ENCODE peak calls at places on chromosomes 4 and X, in six cellular contexts. One of them, this sample, is unnamed.

GRCh38 chr4:22030321-22030720 is 81.7 kb upstream of the KCNIP4 start:
- DNase-seq in lower leg skin: no peak
- DNase-seq in posterior cingulate gyrus: no peak
- DNase-seq in activated gamma-delta T cell treated with Interleukin-2 at 50 U/mL for 16 hours: no peak
- DNase-seq in naive thymus-derived CD8-positive, alpha-beta T cell: no peak
- DNase-seq in dorsolateral prefrontal cortex: peak
- DNase-seq in this sample: no peak

GRCh38 chrX:135287266-135287823 is 21.9 kb upstream of the ETDC start:
- DNase-seq in lower leg skin: no peak
- DNase-seq in posterior cingulate gyrus: no peak
- DNase-seq in activated gamma-delta T cell treated with Interleukin-2 at 50 U/mL for 16 hours: no peak
- DNase-seq in naive thymus-derived CD8-positive, alpha-beta T cell: no peak
- DNase-seq in dorsolateral prefrontal cortex: no peak
- DNase-seq in this sample: no peak

GRCh38 chr4:86846921-86847320 is 2.3 kb downstream of the SLC10A6 start:
- DNase-seq in lower leg skin: no peak
- DNase-seq in posterior cingulate gyrus: no peak
- DNase-seq in activated gamma-delta T cell treated with Interleukin-2 at 50 U/mL for 16 hours: no peak
- DNase-seq in naive thymus-derived CD8-positive, alpha-beta T cell: no peak
- DNase-seq in dorsolateral prefrontal cortex: no peak
- DNase-seq in this sample: no peak

GRCh38 chr4:112302320-112303274 is 5.4 kb downstream of the ALPK1 start:
- DNase-seq in lower leg skin: no peak
- DNase-seq in posterior cingulate gyrus: no peak
- DNase-seq in activated gamma-delta T cell treated with Interleukin-2 at 50 U/mL for 16 hours: no peak
- DNase-seq in naive thymus-derived CD8-positive, alpha-beta T cell: no peak
- DNase-seq in dorsolateral prefrontal cortex: no peak
- DNase-seq in this sample: no peak

GRCh38 chr4:44479731-44480130 is 31.1 kb upstream of the KCTD8 start:
- DNase-seq in lower leg skin: no peak
- DNase-seq in posterior cingulate gyrus: no peak
- DNase-seq in activated gamma-delta T cell treated with Interleukin-2 at 50 U/mL for 16 hours: no peak
- DNase-seq in naive thymus-derived CD8-positive, alpha-beta T cell: no peak
- DNase-seq in dorsolateral prefrontal cortex: peak
- DNase-seq in this sample: no peak

GRCh38 chr4:3470244-3471097 is 7.4 kb downstream of the DOK7 start:
- DNase-seq in lower leg skin: no peak
- DNase-seq in posterior cingulate gyrus: peak
- DNase-seq in activated gamma-delta T cell treated with Interleukin-2 at 50 U/mL for 16 hours: no peak
- DNase-seq in naive thymus-derived CD8-positive, alpha-beta T cell: no peak
- DNase-seq in dorsolateral prefrontal cortex: no peak
- DNase-seq in this sample: no peak

GRCh38 chr4:145043306-145043705 is 54.7 kb downstream of the ANAPC10 start:
- DNase-seq in lower leg skin: no peak
- DNase-seq in posterior cingulate gyrus: no peak
- DNase-seq in activated gamma-delta T cell treated with Interleukin-2 at 50 U/mL for 16 hours: no peak
- DNase-seq in naive thymus-derived CD8-positive, alpha-beta T cell: no peak
- DNase-seq in dorsolateral prefrontal cortex: no peak
- DNase-seq in this sample: no peak

GRCh38 chrX:96147645-96148044 is 537.0 kb upstream of the DIAPH2 start:
- DNase-seq in lower leg skin: no peak
- DNase-seq in posterior cingulate gyrus: no peak
- DNase-seq in activated gamma-delta T cell treated with Interleukin-2 at 50 U/mL for 16 hours: no peak
- DNase-seq in naive thymus-derived CD8-positive, alpha-beta T cell: no peak
- DNase-seq in dorsolateral prefrontal cortex: no peak
- DNase-seq in this sample: no peak

GRCh38 chr4:39104255-39104654 is 42.2 kb downstream of the KLHL5 start:
- DNase-seq in lower leg skin: no peak
- DNase-seq in posterior cingulate gyrus: no peak
- DNase-seq in activated gamma-delta T cell treated with Interleukin-2 at 50 U/mL for 16 hours: no peak
- DNase-seq in naive thymus-derived CD8-positive, alpha-beta T cell: no peak
- DNase-seq in dorsolateral prefrontal cortex: no peak
- DNase-seq in this sample: no peak

GRCh38 chrX:131607796-131608369 is 64.0 kb downstream of the OR13H1 start:
- DNase-seq in lower leg skin: no peak
- DNase-seq in posterior cingulate gyrus: no peak
- DNase-seq in activated gamma-delta T cell treated with Interleukin-2 at 50 U/mL for 16 hours: no peak
- DNase-seq in naive thymus-derived CD8-positive, alpha-beta T cell: no peak
- DNase-seq in dorsolateral prefrontal cortex: no peak
- DNase-seq in this sample: no peak

GRCh38 chrX:34365482-34365881 is 233.4 kb upstream of the FAM47A start:
- DNase-seq in lower leg skin: no peak
- DNase-seq in posterior cingulate gyrus: no peak
- DNase-seq in activated gamma-delta T cell treated with Interleukin-2 at 50 U/mL for 16 hours: no peak
- DNase-seq in naive thymus-derived CD8-positive, alpha-beta T cell: no peak
- DNase-seq in dorsolateral prefrontal cortex: no peak
- DNase-seq in this sample: no peak

GRCh38 chr4:182391111-182391684 is 148.0 kb downstream of the TENM3 start:
- DNase-seq in lower leg skin: no peak
- DNase-seq in posterior cingulate gyrus: no peak
- DNase-seq in activated gamma-delta T cell treated with Interleukin-2 at 50 U/mL for 16 hours: no peak
- DNase-seq in naive thymus-derived CD8-positive, alpha-beta T cell: no peak
- DNase-seq in dorsolateral prefrontal cortex: no peak
- DNase-seq in this sample: no peak

GRCh38 chr4:128162434-128162833 is 101.3 kb downstream of the LARP1B start:
- DNase-seq in lower leg skin: no peak
- DNase-seq in posterior cingulate gyrus: no peak
- DNase-seq in activated gamma-delta T cell treated with Interleukin-2 at 50 U/mL for 16 hours: no peak
- DNase-seq in naive thymus-derived CD8-positive, alpha-beta T cell: no peak
- DNase-seq in dorsolateral prefrontal cortex: no peak
- DNase-seq in this sample: no peak

GRCh38 chrX:96770315-96770714 is 85.7 kb downstream of the DIAPH2 start:
- DNase-seq in lower leg skin: no peak
- DNase-seq in posterior cingulate gyrus: no peak
- DNase-seq in activated gamma-delta T cell treated with Interleukin-2 at 50 U/mL for 16 hours: no peak
- DNase-seq in naive thymus-derived CD8-positive, alpha-beta T cell: no peak
- DNase-seq in dorsolateral prefrontal cortex: no peak
- DNase-seq in this sample: no peak

GRCh38 chr4:123701046-123701445 is 304.5 kb downstream of the SPRY1 start:
- DNase-seq in lower leg skin: no peak
- DNase-seq in posterior cingulate gyrus: no peak
- DNase-seq in activated gamma-delta T cell treated with Interleukin-2 at 50 U/mL for 16 hours: no peak
- DNase-seq in naive thymus-derived CD8-positive, alpha-beta T cell: no peak
- DNase-seq in dorsolateral prefrontal cortex: no peak
- DNase-seq in this sample: no peak

GRCh38 chrX:40471965-40472648 is 108.7 kb upstream of the ATP6AP2 start:
- DNase-seq in lower leg skin: peak
- DNase-seq in posterior cingulate gyrus: no peak
- DNase-seq in activated gamma-delta T cell treated with Interleukin-2 at 50 U/mL for 16 hours: no peak
- DNase-seq in naive thymus-derived CD8-positive, alpha-beta T cell: peak
- DNase-seq in dorsolateral prefrontal cortex: peak
- DNase-seq in this sample: peak

GRCh38 chr4:95050980-95051688 is 293.4 kb downstream of the BMPR1B start:
- DNase-seq in lower leg skin: no peak
- DNase-seq in posterior cingulate gyrus: peak
- DNase-seq in activated gamma-delta T cell treated with Interleukin-2 at 50 U/mL for 16 hours: no peak
- DNase-seq in naive thymus-derived CD8-positive, alpha-beta T cell: no peak
- DNase-seq in dorsolateral prefrontal cortex: no peak
- DNase-seq in this sample: no peak

GRCh38 chr4:108155373-108155772 is 13.4 kb downstream of the LEF1 start:
- DNase-seq in lower leg skin: no peak
- DNase-seq in posterior cingulate gyrus: no peak
- DNase-seq in activated gamma-delta T cell treated with Interleukin-2 at 50 U/mL for 16 hours: no peak
- DNase-seq in naive thymus-derived CD8-positive, alpha-beta T cell: peak
- DNase-seq in dorsolateral prefrontal cortex: no peak
- DNase-seq in this sample: no peak

GRCh38 chrX:31279359-31279758 is 207.5 kb upstream of the FTHL17 start:
- DNase-seq in lower leg skin: no peak
- DNase-seq in posterior cingulate gyrus: no peak
- DNase-seq in activated gamma-delta T cell treated with Interleukin-2 at 50 U/mL for 16 hours: no peak
- DNase-seq in naive thymus-derived CD8-positive, alpha-beta T cell: no peak
- DNase-seq in dorsolateral prefrontal cortex: no peak
- DNase-seq in this sample: no peak

GRCh38 chrX:101417981-101418841 is 10.2 kb downstream of the HNRNPH2 start:
- DNase-seq in lower leg skin: peak
- DNase-seq in posterior cingulate gyrus: peak
- DNase-seq in activated gamma-delta T cell treated with Interleukin-2 at 50 U/mL for 16 hours: no peak
- DNase-seq in naive thymus-derived CD8-positive, alpha-beta T cell: peak
- DNase-seq in dorsolateral prefrontal cortex: peak
- DNase-seq in this sample: peak

GRCh38 chr4:65635051-65635821 is 35.1 kb downstream of the EPHA5 start:
- DNase-seq in lower leg skin: no peak
- DNase-seq in posterior cingulate gyrus: no peak
- DNase-seq in activated gamma-delta T cell treated with Interleukin-2 at 50 U/mL for 16 hours: no peak
- DNase-seq in naive thymus-derived CD8-positive, alpha-beta T cell: no peak
- DNase-seq in dorsolateral prefrontal cortex: no peak
- DNase-seq in this sample: no peak

GRCh38 chrX:118823263-118824172 is at the start of gene ZCCHC12:
- DNase-seq in lower leg skin: no peak
- DNase-seq in posterior cingulate gyrus: peak
- DNase-seq in activated gamma-delta T cell treated with Interleukin-2 at 50 U/mL for 16 hours: peak
- DNase-seq in naive thymus-derived CD8-positive, alpha-beta T cell: peak
- DNase-seq in dorsolateral prefrontal cortex: peak
- DNase-seq in this sample: peak

GRCh38 chr4:1194028-1194900 is 21.9 kb upstream of the SPON2 start:
- DNase-seq in lower leg skin: no peak
- DNase-seq in posterior cingulate gyrus: peak
- DNase-seq in activated gamma-delta T cell treated with Interleukin-2 at 50 U/mL for 16 hours: no peak
- DNase-seq in naive thymus-derived CD8-positive, alpha-beta T cell: no peak
- DNase-seq in dorsolateral prefrontal cortex: peak
- DNase-seq in this sample: no peak

GRCh38 chr4:65195666-65196065 is 474.6 kb downstream of the EPHA5 start:
- DNase-seq in lower leg skin: no peak
- DNase-seq in posterior cingulate gyrus: peak
- DNase-seq in activated gamma-delta T cell treated with Interleukin-2 at 50 U/mL for 16 hours: no peak
- DNase-seq in naive thymus-derived CD8-positive, alpha-beta T cell: no peak
- DNase-seq in dorsolateral prefrontal cortex: no peak
- DNase-seq in this sample: no peak

GRCh38 chr4:39285853-39286252 is 80.3 kb downstream of the RFC1 start:
- DNase-seq in lower leg skin: no peak
- DNase-seq in posterior cingulate gyrus: no peak
- DNase-seq in activated gamma-delta T cell treated with Interleukin-2 at 50 U/mL for 16 hours: no peak
- DNase-seq in naive thymus-derived CD8-positive, alpha-beta T cell: no peak
- DNase-seq in dorsolateral prefrontal cortex: no peak
- DNase-seq in this sample: no peak

GRCh38 chr4:56863441-56864129 is 42.1 kb upstream of the SPINK2 start:
- DNase-seq in lower leg skin: no peak
- DNase-seq in posterior cingulate gyrus: no peak
- DNase-seq in activated gamma-delta T cell treated with Interleukin-2 at 50 U/mL for 16 hours: no peak
- DNase-seq in naive thymus-derived CD8-positive, alpha-beta T cell: no peak
- DNase-seq in dorsolateral prefrontal cortex: no peak
- DNase-seq in this sample: no peak

GRCh38 chr4:56690393-56690971 is 9.4 kb upstream of the HOPX start:
- DNase-seq in lower leg skin: no peak
- DNase-seq in posterior cingulate gyrus: no peak
- DNase-seq in activated gamma-delta T cell treated with Interleukin-2 at 50 U/mL for 16 hours: no peak
- DNase-seq in naive thymus-derived CD8-positive, alpha-beta T cell: no peak
- DNase-seq in dorsolateral prefrontal cortex: no peak
- DNase-seq in this sample: no peak

GRCh38 chr4:184099541-184099966 is 118.1 kb downstream of the ENPP6 start:
- DNase-seq in lower leg skin: no peak
- DNase-seq in posterior cingulate gyrus: no peak
- DNase-seq in activated gamma-delta T cell treated with Interleukin-2 at 50 U/mL for 16 hours: no peak
- DNase-seq in naive thymus-derived CD8-positive, alpha-beta T cell: no peak
- DNase-seq in dorsolateral prefrontal cortex: no peak
- DNase-seq in this sample: no peak

GRCh38 chr4:17058506-17058905 is 160.1 kb upstream of the LDB2 start:
- DNase-seq in lower leg skin: no peak
- DNase-seq in posterior cingulate gyrus: no peak
- DNase-seq in activated gamma-delta T cell treated with Interleukin-2 at 50 U/mL for 16 hours: no peak
- DNase-seq in naive thymus-derived CD8-positive, alpha-beta T cell: no peak
- DNase-seq in dorsolateral prefrontal cortex: no peak
- DNase-seq in this sample: no peak